ENCODE peak calls at places on chromosomes 5 and 9, in four cellular contexts. One of them, this sample, is unnamed.

GRCh38 chr9:132977626-132978450 is 656 bp upstream of the GFI1B start:
- DNase-seq in HS-27A: no peak
- DNase-seq in hippocampal formation: peak; percentile 49
- DNase-seq in MG63: peak; percentile 55
- DNase-seq in this sample: no peak

GRCh38 chr9:97059661-97060060 is 20.7 kb upstream of the CTSV start:
- DNase-seq in HS-27A: no peak
- DNase-seq in MG63: no peak
- DNase-seq in hippocampal formation: no peak
- DNase-seq in this sample: no peak

GRCh38 chr5:32223972-32224608 is 50.0 kb upstream of the GOLPH3 start:
- DNase-seq in MG63: peak; percentile 39
- DNase-seq in HS-27A: peak; percentile 69
- DNase-seq in hippocampal formation: no peak
- DNase-seq in this sample: no peak

GRCh38 chr5:166795756-166796155 is 1495.7 kb upstream of the WWC1 start:
- DNase-seq in hippocampal formation: no peak
- DNase-seq in HS-27A: no peak
- DNase-seq in MG63: no peak
- DNase-seq in this sample: no peak

GRCh38 chr5:113063927-113064326 is 87.3 kb downstream of the DCP2 start:
- DNase-seq in hippocampal formation: no peak
- DNase-seq in HS-27A: no peak
- DNase-seq in MG63: no peak
- DNase-seq in this sample: no peak

GRCh38 chr9:120713257-120714087 is 798 bp downstream of the MEGF9 start:
- DNase-seq in hippocampal formation: peak; percentile 34
- DNase-seq in MG63: no peak
- DNase-seq in HS-27A: no peak
- DNase-seq in this sample: no peak

GRCh38 chr5:154015071-154015693 is 23.5 kb downstream of the FAM114A2 start:
- DNase-seq in hippocampal formation: no peak
- DNase-seq in MG63: no peak
- DNase-seq in HS-27A: no peak
- DNase-seq in this sample: no peak

GRCh38 chr5:163565931-163566608 is 60.7 kb downstream of the MAT2B start:
- DNase-seq in MG63: peak; percentile 64
- DNase-seq in hippocampal formation: peak; percentile 2
- DNase-seq in HS-27A: no peak
- DNase-seq in this sample: no peak

GRCh38 chr5:78757269-78758053 is 108.9 kb upstream of the LHFPL2 start:
- DNase-seq in MG63: peak; percentile 81
- DNase-seq in HS-27A: no peak
- DNase-seq in hippocampal formation: no peak
- DNase-seq in this sample: no peak

GRCh38 chr9:133250741-133251170 is 24.2 kb downstream of the ABO start:
- DNase-seq in MG63: no peak
- DNase-seq in hippocampal formation: no peak
- DNase-seq in HS-27A: no peak
- DNase-seq in this sample: no peak

GRCh38 chr5:110846621-110847020 is 107.8 kb downstream of the SLC25A46 start:
- DNase-seq in HS-27A: no peak
- DNase-seq in MG63: no peak
- DNase-seq in hippocampal formation: no peak
- DNase-seq in this sample: no peak

GRCh38 chr9:25481377-25481776 is 196.9 kb downstream of the TUSC1 start:
- DNase-seq in MG63: no peak
- DNase-seq in HS-27A: no peak
- DNase-seq in hippocampal formation: no peak
- DNase-seq in this sample: no peak

GRCh38 chr5:140114341-140115185 is 654 bp downstream of the PURA start:
- DNase-seq in MG63: peak; percentile 79
- DNase-seq in hippocampal formation: peak; percentile 65
- DNase-seq in HS-27A: no peak
- DNase-seq in this sample: peak; percentile 47